ENCODE peak calls at places on chromosomes 11 and 22, in four cellular contexts. Z is activated T-cell treated with anti-CD3 and anti-CD28 coated beads for 1 hour, U is pancreas, X is M059J. O is an unnamed sample.

GRCh38 chr11:86197448-86197847 is 47.1 kb upstream of the EED start:
- DNase-seq in Z (no peak), X (no peak), U (no peak), O (no peak)

GRCh38 chr11:9906043-9906791 is 242.3 kb downstream of the SWAP70 start:
- DNase-seq in Z (no peak), X (peak; percentile 99), U (no peak), O (no peak)

GRCh38 chr11:113540416-113541330 is 65.5 kb upstream of the DRD2 start:
- DNase-seq in X (no peak), U (no peak), Z (no peak), O (no peak)

GRCh38 chr11:59040607-59041006 is 45.5 kb upstream of the GLYATL1B start:
- DNase-seq in U (no peak), Z (no peak), X (no peak), O (no peak)

GRCh38 chr11:68976563-68976962 is 4.2 kb downstream of the MRGPRD start:
- DNase-seq in Z (no peak), X (no peak), U (no peak), O (no peak)

GRCh38 chr22:32476286-32476685 is 1.7 kb downstream of the FBXO7 start:
- DNase-seq in X (no peak), Z (no peak), U (no peak), O (no peak)

GRCh38 chr11:46102843-46103242 is 18.4 kb downstream of the PHF21A start:
- DNase-seq in X (no peak), Z (no peak), U (no peak), O (no peak)

GRCh38 chr22:41908409-41909289 is 6.2 kb downstream of the SHISA8 start:
- DNase-seq in Z (no peak), U (no peak), X (no peak), O (no peak)

GRCh38 chr11:76602431-76602861 is 68.1 kb downstream of the LRRC32 start:
- DNase-seq in X (no peak), U (no peak), Z (no peak), O (no peak)

GRCh38 chr11:46669606-46670243 is 30.7 kb downstream of the ARHGAP1 start:
- DNase-seq in Z (no peak), X (no peak), U (no peak), O (no peak)

GRCh38 chr11:114232400-114233070 is 63.7 kb upstream of the NNMT start:
- DNase-seq in U (no peak), Z (no peak), X (no peak), O (no peak)

GRCh38 chr22:35452351-35452781 is 52.4 kb downstream of the MCM5 start:
- DNase-seq in U (no peak), X (no peak), Z (no peak), O (no peak)

GRCh38 chr11:110730773-110731172 is 18.5 kb upstream of the ARHGAP20 start:
- DNase-seq in X (no peak), U (no peak), Z (no peak), O (no peak)

GRCh38 chr11:128195057-128195751 is 392.2 kb downstream of the ETS1 start:
- DNase-seq in Z (peak; percentile 9), X (no peak), U (no peak), O (peak; percentile 22)

GRCh38 chr22:29230916-29231875 is 25.5 kb downstream of the EMID1 start:
- DNase-seq in X (no peak), U (no peak), Z (no peak), O (no peak)

GRCh38 chr22:28268845-28269244 is 349.8 kb upstream of the PITPNB start:
- DNase-seq in U (no peak), X (no peak), Z (no peak), O (no peak)

GRCh38 chr11:131073167-131073566 is 156.9 kb upstream of the SNX19 start:
- DNase-seq in U (no peak), X (no peak), Z (no peak), O (no peak)

GRCh38 chr11:116873391-116873790 is 36.0 kb upstream of the APOA1 start:
- DNase-seq in X (no peak), Z (no peak), U (no peak), O (no peak)

GRCh38 chr11:94449437-94449836 is 44.2 kb downstream of the MRE11 start:
- DNase-seq in Z (no peak), U (no peak), X (peak; percentile 57), O (no peak)

GRCh38 chr11:65134240-65134951 is at the start of gene SYVN1:
- DNase-seq in Z (peak; percentile 90), U (peak; percentile 93), X (peak; percentile 86), O (peak; percentile 88)

GRCh38 chr11:64969209-64969608 is 2.7 kb downstream of the MAJIN start:
- DNase-seq in X (no peak), U (no peak), Z (no peak), O (no peak)

GRCh38 chr22:20093437-20093836 is 13.4 kb downstream of the DGCR8 start:
- DNase-seq in U (peak; percentile 83), X (no peak), Z (no peak), O (no peak)

GRCh38 chr11:115151010-115151409 is 353.2 kb downstream of the CADM1 start:
- DNase-seq in X (no peak), Z (no peak), U (no peak), O (no peak)

GRCh38 chr22:22571429-22571828 is 12.4 kb upstream of the PRAME start:
- DNase-seq in U (no peak), X (no peak), Z (no peak), O (no peak)

GRCh38 chr11:102144357-102145342 is 34.4 kb downstream of the YAP1 start:
- DNase-seq in U (no peak), Z (no peak), X (peak; percentile 66), O (no peak)

O was measured in effector CD4-positive, alpha-beta T cell.